ENCODE peak calls at places on chromosomes 13 and 19, in ten cellular contexts. F is GM04504, I is cardiac fibroblast, S is T-helper 9 cell, V is ELF-1, O is adrenal gland, E is NCI-H526 treated with DMSO at 0.1 percent for 48 hours, Y is GF-D8, R is hepatocyte, Z is T-cell. D is an unnamed sample.
A peak's percentile ranks its signal among the peaks of the same experiment; 100 is the strongest.

GRCh38 chr19:43524922-43525835 is 1.8 kb downstream of the ETHE1 start:
- DNase-seq in F (no peak), I (peak; percentile 55), S (peak; percentile 21), V (peak; percentile 77), O (peak; percentile 63), E (no peak), Y (peak; percentile 95), R (peak; percentile 75), Z (no peak), D (peak; percentile 31)

GRCh38 chr13:46396341-46396740 is 9.3 kb upstream of the RUBCNL start:
- DNase-seq in F (no peak), I (peak; percentile 35), S (no peak), V (no peak), O (no peak), E (no peak), Y (no peak), R (no peak), Z (no peak), D (no peak)

GRCh38 chr13:30705672-30706071 is 29.7 kb upstream of the ALOX5AP start:
- DNase-seq in F (no peak), I (no peak), S (no peak), V (peak; percentile 23), O (no peak), E (no peak), Y (no peak), R (peak; percentile 29), Z (no peak), D (no peak)

GRCh38 chr13:100875392-100876043 is 200.9 kb upstream of the TMTC4 start:
- DNase-seq in F (peak; percentile 65), I (peak; percentile 96), S (no peak), V (no peak), O (no peak), E (no peak), Y (no peak), R (no peak), Z (no peak), D (no peak)

GRCh38 chr19:14369399-14370168 is 11.7 kb upstream of the ADGRE5 start:
- DNase-seq in F (no peak), I (peak; percentile 30), S (peak; percentile 83), V (no peak), O (no peak), E (no peak), Y (no peak), R (no peak), Z (peak; percentile 84), D (peak; percentile 89)

GRCh38 chr19:17245535-17245984 is at the start of gene NR2F6:
- DNase-seq in F (no peak), I (no peak), S (no peak), V (no peak), O (no peak), E (no peak), Y (no peak), R (no peak), Z (no peak), D (no peak)

GRCh38 chr13:30191491-30192100 is 115.8 kb downstream of the KATNAL1 start:
- DNase-seq in F (peak; percentile 5), I (peak; percentile 23), S (no peak), V (no peak), O (no peak), E (no peak), Y (no peak), R (peak; percentile 24), Z (no peak), D (no peak)

GRCh38 chr13:34349091-34349722 is 531.3 kb downstream of the RFC3 start:
- DNase-seq in F (peak; percentile 99), I (peak; percentile 95), S (no peak), V (no peak), O (peak; percentile 77), E (no peak), Y (no peak), R (peak; percentile 40), Z (no peak), D (no peak)

GRCh38 chr19:48754950-48755645 is at the start of gene FGF21:
- DNase-seq in F (no peak), I (no peak), S (no peak), V (no peak), O (no peak), E (no peak), Y (no peak), R (no peak), Z (no peak), D (no peak)

GRCh38 chr19:18090545-18091216 is 3.9 kb upstream of the IL12RB1 start:
- DNase-seq in F (no peak), I (peak; percentile 71), S (no peak), V (no peak), O (no peak), E (no peak), Y (no peak), R (no peak), Z (no peak), D (no peak)

GRCh38 chr19:18999016-18999758 is 34.1 kb downstream of the SUGP2 start:
- DNase-seq in F (no peak), I (peak; percentile 27), S (no peak), V (no peak), O (no peak), E (no peak), Y (peak; percentile 11), R (no peak), Z (no peak), D (no peak)

GRCh38 chr19:55212447-55212846 is 3.1 kb upstream of the PTPRH start:
- DNase-seq in F (no peak), I (peak; percentile 24), S (no peak), V (no peak), O (no peak), E (no peak), Y (no peak), R (peak; percentile 34), Z (peak; percentile 18), D (peak; percentile 15)

GRCh38 chr13:39051157-39051556 is 12.9 kb downstream of the NHLRC3 start:
- DNase-seq in F (no peak), I (peak; percentile 65), S (no peak), V (no peak), O (no peak), E (peak; percentile 17), Y (no peak), R (peak; percentile 43), Z (no peak), D (peak; percentile 22)

D was measured in CD4-positive, alpha-beta memory T cell.